ENCODE peak calls at places on chromosomes 1 and 21, in four cellular contexts. N is left ventricle myocardium inferior; C is mesendoderm; X is CD4-positive, alpha-beta memory T cell. Q is an unnamed sample.

GRCh38 chr1:7290971-7291970 is 479.8 kb upstream of the VAMP3 start:
- DNase-seq in X (no peak), C (no peak), N (peak), Q (peak)

GRCh38 chr1:41174170-41174569 is 67.9 kb downstream of the SCMH1 start:
- DNase-seq in X (no peak), N (no peak), C (no peak), Q (no peak)

GRCh38 chr21:27735699-27736098 is 768.8 kb upstream of the ADAMTS5 start:
- DNase-seq in N (no peak), C (no peak), X (no peak), Q (no peak)

GRCh38 chr1:43207229-43207853 is 35.2 kb downstream of the CFAP57 start:
- DNase-seq in C (peak), X (no peak), N (no peak), Q (peak)

GRCh38 chr1:169060906-169061683 is 45.4 kb upstream of the ATP1B1 start:
- DNase-seq in N (no peak), C (peak), X (no peak), Q (no peak)

GRCh38 chr1:222994506-222995229 is 148.4 kb downstream of the TLR5 start:
- DNase-seq in C (peak), X (no peak), N (no peak), Q (peak)

GRCh38 chr1:61220531-61220930 is 138.2 kb downstream of the NFIA start:
- DNase-seq in C (no peak), N (no peak), X (no peak), Q (no peak)

GRCh38 chr21:42171091-42172053 is 47.6 kb upstream of the ABCG1 start:
- DNase-seq in X (no peak), N (peak), C (no peak), Q (no peak)

GRCh38 chr1:25661043-25661807 is 44.6 kb downstream of the MAN1C1 start:
- DNase-seq in X (no peak), C (no peak), N (no peak), Q (no peak)

GRCh38 chr1:174999926-175000696 is at the start of gene CACYBP:
- DNase-seq in X (no peak), N (no peak), C (peak), Q (no peak)

GRCh38 chr1:229529639-229530038 is 21.5 kb upstream of the NUP133 start:
- DNase-seq in N (no peak), C (no peak), X (no peak), Q (no peak)

GRCh38 chr1:7861452-7861851 is 8.6 kb upstream of the UTS2 start:
- DNase-seq in X (no peak), C (no peak), N (no peak), Q (no peak)

GRCh38 chr1:118257946-118258345 is 72.9 kb upstream of the SPAG17 start:
- DNase-seq in C (no peak), N (no peak), X (no peak), Q (peak)

GRCh38 chr1:181425566-181425965 is 57.8 kb upstream of the CACNA1E start:
- DNase-seq in C (no peak), N (no peak), X (no peak), Q (no peak)

GRCh38 chr1:225349826-225350225 is 78.0 kb downstream of the LBR start:
- DNase-seq in N (no peak), X (no peak), C (no peak), Q (no peak)

GRCh38 chr1:22483121-22483520 is 31.5 kb downstream of the ZBTB40 start:
- DNase-seq in X (no peak), C (no peak), N (no peak), Q (no peak)

GRCh38 chr1:20385630-20386029 is 95.0 kb downstream of the VWA5B1 start:
- DNase-seq in N (no peak), X (no peak), C (no peak), Q (no peak)

GRCh38 chr1:233244183-233244582 is 51.3 kb downstream of the PCNX2 start:
- DNase-seq in N (no peak), C (no peak), X (no peak), Q (no peak)

GRCh38 chr1:47201179-47201578 is 11.3 kb upstream of the PDZK1IP1 start:
- DNase-seq in X (no peak), C (no peak), N (no peak), Q (no peak)

GRCh38 chr1:43834280-43835140 is 99.1 kb upstream of the ARTN start:
- DNase-seq in C (no peak), X (no peak), N (no peak), Q (no peak)

GRCh38 chr1:29689372-29690030 is 453.2 kb downstream of the PTPRU start:
- DNase-seq in X (no peak), C (no peak), N (no peak), Q (no peak)

GRCh38 chr1:145796753-145797152 is 27.1 kb downstream of the RNF115 start:
- DNase-seq in N (no peak), C (no peak), X (no peak), Q (no peak)

GRCh38 chr1:64743954-64744491 is 852 bp upstream of the RAVER2 start:
- DNase-seq in N (no peak), X (no peak), C (no peak), Q (no peak)

GRCh38 chr1:8643542-8644536 is 173.6 kb downstream of the RERE start:
- DNase-seq in N (no peak), X (no peak), C (no peak), Q (no peak)

GRCh38 chr21:42424848-42425602 is 21.3 kb downstream of the UBASH3A start:
- DNase-seq in C (no peak), N (no peak), X (peak), Q (peak)

GRCh38 chr1:204763773-204764427 is 78.4 kb upstream of the LRRN2 start:
- DNase-seq in X (peak), N (peak), C (peak), Q (peak)

GRCh38 chr1:214076341-214077035 is 88.7 kb downstream of the PROX1 start:
- DNase-seq in C (no peak), X (no peak), N (no peak), Q (no peak)

GRCh38 chr1:9293512-9294439 is 1.1 kb downstream of the SPSB1 start:
- DNase-seq in X (peak), C (peak), N (peak), Q (peak)

GRCh38 chr1:158793604-158794003 is 12.6 kb upstream of the OR6N2 start:
- DNase-seq in N (no peak), C (peak), X (peak), Q (no peak)

GRCh38 chr1:39898146-39898545 is 3.6 kb downstream of the MYCL start:
- DNase-seq in N (no peak), C (peak), X (no peak), Q (no peak)

DNA sequence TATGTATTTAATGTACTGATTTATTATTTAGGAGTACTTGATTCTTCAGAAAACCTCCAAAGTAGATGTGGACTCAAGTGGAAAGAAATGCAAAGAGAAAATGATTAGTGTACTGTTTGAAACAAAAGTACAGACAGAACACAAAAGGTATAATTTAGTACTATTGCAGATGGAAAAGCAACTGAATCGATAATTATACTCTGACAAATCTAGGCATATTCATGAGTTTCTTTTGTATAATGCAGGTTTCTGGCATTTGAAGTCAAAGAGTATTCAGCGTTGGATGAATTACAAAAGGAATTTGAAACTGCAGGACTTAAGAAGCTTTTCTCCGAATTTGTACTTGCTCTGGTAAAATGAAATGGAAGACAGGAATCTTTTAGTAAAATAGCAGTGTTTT is 12.5 kb downstream of the RWDD3 start:
- DNase-seq in N (no peak), C (no peak), X (no peak), Q (no peak)
- H3K27ac ChIP-seq in N (peak), C (no peak), X (no peak), Q (peak)

GRCh38 chr1:55213029-55213884 is 1.9 kb downstream of the USP24 start:
- DNase-seq in N (no peak), C (no peak), X (no peak), Q (peak)
- H3K27ac ChIP-seq in N (peak), C (peak), X (peak), Q (peak)

DNA sequence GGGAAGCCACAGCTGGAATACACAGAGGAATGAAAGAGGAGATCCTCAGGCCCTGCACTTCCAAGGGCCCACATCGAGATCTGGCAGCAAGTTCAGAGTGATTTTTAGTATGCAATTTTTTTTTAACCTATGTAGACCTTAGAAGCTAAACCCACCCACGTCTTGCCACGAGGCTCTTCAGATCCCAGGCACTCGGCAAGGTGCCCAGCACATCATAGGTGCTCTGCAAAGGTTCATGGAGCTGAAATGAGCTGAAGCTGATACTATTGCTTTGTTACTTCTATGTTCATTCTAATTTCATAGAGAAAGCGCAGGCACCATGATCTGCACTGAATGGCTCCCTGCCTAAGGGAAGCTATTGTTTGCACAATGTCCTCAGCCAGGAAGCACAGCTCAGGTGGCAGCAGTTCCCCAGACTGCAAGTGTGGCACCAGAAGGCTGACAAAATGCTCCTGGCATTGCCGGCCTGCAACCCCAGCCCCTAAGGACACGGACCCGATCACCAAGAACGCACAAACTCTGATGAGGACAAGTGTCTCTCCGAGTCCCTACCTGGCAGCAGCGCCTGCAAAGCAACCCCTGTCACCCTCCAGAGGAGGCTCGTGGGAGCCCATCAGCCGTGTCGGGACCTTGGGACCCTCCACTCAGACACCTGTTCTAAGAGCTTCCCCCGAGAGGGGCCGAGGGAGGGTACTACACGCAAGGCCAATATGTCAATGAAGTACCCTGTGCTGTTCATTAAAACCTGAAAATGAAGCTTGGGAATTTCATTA is 264.2 kb downstream of the NPHP4 start:
- DNase-seq in C (no peak), X (no peak), N (no peak), Q (no peak)
- H3K27ac ChIP-seq in C (no peak), X (no peak), N (no peak), Q (no peak)

GRCh38 chr1:38475624-38476005 is 384.0 kb downstream of the RRAGC start:
- DNase-seq in X (no peak), N (no peak), C (no peak), Q (no peak)

GRCh38 chr1:38477811-38478210 is 381.8 kb downstream of the RRAGC start:
- DNase-seq in C (no peak), X (no peak), N (no peak), Q (no peak)

GRCh38 chr1:38476784-38477175 is 382.8 kb downstream of the RRAGC start:
- DNase-seq in X (no peak), C (no peak), N (no peak), Q (no peak)

GRCh38 chr1:38476111-38476783 is 383.3 kb downstream of the RRAGC start:
- DNase-seq in N (no peak), X (no peak), C (peak), Q (no peak)

DNA sequence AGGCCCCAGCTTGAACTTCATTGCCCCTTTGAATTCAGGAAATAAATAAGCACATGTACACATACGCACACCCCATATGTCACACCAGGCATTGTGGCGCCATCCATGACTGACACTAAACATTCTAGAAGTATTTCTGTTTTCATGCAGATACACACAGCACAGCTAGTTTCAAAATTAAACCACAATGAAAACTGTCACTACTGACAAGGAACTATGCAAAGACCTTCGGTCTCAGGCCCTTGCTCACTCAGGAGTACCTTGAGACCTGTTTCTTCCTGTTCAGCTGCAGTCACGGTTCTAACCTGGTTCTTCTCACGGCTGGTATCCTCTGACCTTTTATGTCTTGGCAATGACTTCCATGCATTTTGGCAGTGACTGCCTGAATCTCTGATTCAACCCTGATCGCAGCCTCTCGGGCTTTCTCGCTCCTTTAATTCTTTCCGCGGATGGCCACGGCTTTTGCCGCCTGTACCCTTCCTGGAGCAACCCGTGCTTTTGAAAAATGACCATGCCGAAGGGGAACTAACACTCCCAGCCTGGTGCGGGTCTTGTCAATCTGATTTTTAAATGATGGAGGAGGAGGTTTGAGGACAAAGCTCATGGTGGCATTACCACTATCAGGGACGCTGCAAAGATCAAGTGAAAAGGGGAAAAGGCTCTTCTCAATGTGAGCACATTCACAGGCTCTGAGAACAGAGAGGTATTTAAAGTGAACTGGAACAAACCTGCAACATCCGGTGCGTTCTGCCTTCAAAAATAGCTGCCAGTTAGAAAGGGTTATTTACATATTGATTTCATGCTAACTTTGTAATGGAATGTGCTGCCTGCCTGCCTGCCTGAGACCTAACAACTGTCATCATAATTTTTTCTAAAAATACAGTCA is 384.6 kb downstream of the RRAGC start:
- DNase-seq in N (no peak), X (no peak), C (peak), Q (peak)
- H3K27ac ChIP-seq in N (no peak), X (no peak), C (peak), Q (no peak)

GRCh38 chr1:31714442-31715096 is 10.8 kb upstream of the COL16A1 start:
- DNase-seq in N (peak), X (peak), C (peak), Q (peak)
- H3K27ac ChIP-seq in N (peak), X (no peak), C (peak), Q (no peak)

GRCh38 chr1:116694524-116694923 is 27.0 kb upstream of the IGSF3 start:
- DNase-seq in X (no peak), C (no peak), N (no peak), Q (no peak)
- H3K27ac ChIP-seq in X (no peak), C (no peak), N (no peak), Q (peak)

GRCh38 chr1:56916630-56917029 is 49.2 kb downstream of the C8B start:
- DNase-seq in N (no peak), C (no peak), X (no peak), Q (no peak)

GRCh38 chr1:56921486-56921885 is 44.3 kb downstream of the C8B start:
- DNase-seq in X (no peak), C (no peak), N (no peak), Q (peak)

GRCh38 chr1:56920551-56920950 is 45.3 kb downstream of the C8B start:
- DNase-seq in N (no peak), X (no peak), C (no peak), Q (peak)

GRCh38 chr1:56915960-56916359 is 49.9 kb downstream of the C8B start:
- DNase-seq in X (no peak), N (peak), C (no peak), Q (no peak)

DNA sequence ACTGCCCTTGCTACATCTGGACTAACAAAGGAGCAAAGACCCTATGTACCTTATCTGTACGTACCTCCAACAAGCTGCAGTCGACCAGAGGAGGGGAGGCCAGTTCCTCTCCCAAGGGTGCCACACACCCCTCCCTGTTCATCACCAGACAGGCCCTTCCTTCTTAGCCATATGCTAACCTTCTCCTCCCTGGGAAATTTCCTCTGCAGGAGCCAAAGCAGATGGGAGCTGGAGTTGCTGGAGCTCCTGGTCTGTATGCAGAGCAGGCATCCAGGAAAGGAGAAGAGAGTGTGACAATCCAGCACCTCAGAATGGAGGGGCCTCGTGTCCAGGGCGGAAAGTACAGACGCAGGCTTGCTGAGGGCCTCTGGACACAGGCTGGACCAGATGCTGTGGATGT is 48.5 kb downstream of the C8B start:
- DNase-seq in N (no peak), X (no peak), C (no peak), Q (no peak)
- H3K27ac ChIP-seq in N (no peak), X (no peak), C (no peak), Q (no peak)

Q was measured in A673.